ENCODE peak calls at places on chromosome 16, in eight cellular contexts. I is coronary artery; X is NCI-H1694; M is breast epithelium; H is activated T-cell treated with anti-CD3 and anti-CD28 coated beads, Interleukin-2, amount 50 U/mL, for 1 hour; R is EL; F is GM13976; W is NAMALWA. Z is an unnamed sample.
A peak's percentile ranks its signal among the peaks of the same experiment; 100 is the strongest.

GRCh38 chr16:86929149-86929871 is 351.0 kb downstream of the FOXL1 start:
- DNase-seq in F (no peak), I (no peak), H (no peak), W (no peak), R (no peak), M (no peak), X (no peak), Z (peak; percentile 35)

GRCh38 chr16:85428168-85428898 is 184.8 kb upstream of the GSE1 start:
- DNase-seq in W (peak; percentile 90), R (no peak), H (peak; percentile 52), I (no peak), F (peak; percentile 88), M (no peak), X (peak; percentile 69), Z (no peak)

GRCh38 chr16:15485175-15485574 is 50.8 kb downstream of the BMERB1 start:
- DNase-seq in X (no peak), H (no peak), I (no peak), R (no peak), M (no peak), W (no peak), F (no peak), Z (no peak)

GRCh38 chr16:49596119-49596518 is 222.5 kb downstream of the C16orf78 start:
- DNase-seq in X (no peak), I (peak; percentile 31), W (no peak), H (no peak), R (no peak), M (no peak), F (no peak), Z (no peak)

GRCh38 chr16:56506941-56507340 is 12.9 kb downstream of the BBS2 start:
- DNase-seq in F (no peak), X (no peak), R (peak; percentile 59), H (no peak), W (no peak), I (no peak), M (no peak), Z (no peak)

GRCh38 chr16:71883193-71883848 is 661 bp downstream of the ZNF821 start:
- DNase-seq in I (no peak), H (peak; percentile 67), R (peak; percentile 14), M (no peak), F (peak; percentile 68), X (no peak), W (peak; percentile 60), Z (peak; percentile 41)

GRCh38 chr16:66007717-66008116 is 358.8 kb upstream of the CDH5 start:
- DNase-seq in I (no peak), W (no peak), M (no peak), X (no peak), H (no peak), F (no peak), R (peak; percentile 79), Z (no peak)

GRCh38 chr16:49663081-49664057 is 192.5 kb downstream of the ZNF423 start:
- DNase-seq in W (no peak), H (no peak), X (no peak), R (no peak), I (no peak), M (no peak), F (no peak), Z (no peak)

GRCh38 chr16:84369938-84370627 is 1.7 kb downstream of the ATP2C2 start:
- DNase-seq in H (no peak), F (no peak), R (no peak), I (no peak), W (no peak), X (no peak), M (no peak), Z (no peak)

GRCh38 chr16:86585821-86586611 is 7.7 kb downstream of the FOXL1 start:
- DNase-seq in X (no peak), F (no peak), R (peak; percentile 88), H (no peak), M (no peak), W (no peak), I (no peak), Z (no peak)

GRCh38 chr16:2467301-2468141 is 3.6 kb upstream of the NTN3 start:
- DNase-seq in F (peak; percentile 78), M (peak; percentile 78), X (peak; percentile 63), H (no peak), W (peak; percentile 72), I (no peak), R (peak; percentile 85), Z (peak; percentile 79)

GRCh38 chr16:79272141-79272577 is 328.4 kb downstream of the MAF start:
- DNase-seq in X (no peak), R (no peak), M (no peak), H (peak; percentile 60), I (no peak), F (no peak), W (no peak), Z (no peak)

GRCh38 chr16:3158498-3159314 is 23.9 kb downstream of the ZNF213 start:
- DNase-seq in M (peak; percentile 98), W (peak; percentile 93), I (peak; percentile 92), H (peak; percentile 95), X (peak; percentile 49), R (peak; percentile 91), F (peak; percentile 94), Z (peak; percentile 91)

GRCh38 chr16:30005341-30006094 is 5.3 kb downstream of the DOC2A start:
- DNase-seq in W (peak; percentile 68), F (peak; percentile 87), I (no peak), M (no peak), R (peak; percentile 35), X (peak; percentile 6), H (peak; percentile 53), Z (peak; percentile 61)

GRCh38 chr16:89442588-89442987 is 47.8 kb downstream of the ANKRD11 start:
- DNase-seq in R (no peak), F (no peak), M (no peak), W (no peak), X (no peak), I (no peak), H (no peak), Z (no peak)

GRCh38 chr16:72455743-72456659 is 284.0 kb upstream of the PMFBP1 start:
- DNase-seq in R (no peak), W (no peak), F (no peak), I (no peak), H (no peak), X (no peak), M (no peak), Z (no peak)

GRCh38 chr16:5480796-5481195 is 383.2 kb upstream of the EEF2KMT start:
- DNase-seq in W (no peak), R (no peak), I (no peak), H (no peak), X (no peak), F (no peak), M (no peak), Z (no peak)

GRCh38 chr16:57091990-57092785 is at the start of gene CPNE2:
- DNase-seq in I (no peak), R (peak; percentile 69), H (peak; percentile 45), X (peak; percentile 5), F (peak; percentile 84), W (peak; percentile 46), M (no peak), Z (peak; percentile 39)

GRCh38 chr16:51540259-51540658 is 389.2 kb upstream of the SALL1 start:
- DNase-seq in X (no peak), R (peak; percentile 20), F (no peak), W (no peak), H (no peak), M (no peak), I (no peak), Z (no peak)

GRCh38 chr16:79842197-79842596 is 241.7 kb upstream of the MAF start:
- DNase-seq in X (no peak), I (no peak), H (no peak), W (no peak), R (no peak), M (no peak), F (no peak), Z (no peak)

GRCh38 chr16:86521236-86522197 is 11.2 kb downstream of the FOXF1 start:
- DNase-seq in W (no peak), M (no peak), F (no peak), X (no peak), H (no peak), R (no peak), I (no peak), Z (no peak)

GRCh38 chr16:89729863-89730574 is 8.7 kb downstream of the ZNF276 start:
- DNase-seq in R (no peak), X (no peak), M (no peak), F (no peak), W (no peak), H (no peak), I (no peak), Z (no peak)

GRCh38 chr16:54582631-54583250 is 296.2 kb upstream of the IRX3 start:
- DNase-seq in M (no peak), X (peak; percentile 17), H (no peak), W (no peak), R (no peak), F (no peak), I (no peak), Z (no peak)

GRCh38 chr16:85524630-85525463 is 88.3 kb upstream of the GSE1 start:
- DNase-seq in H (no peak), M (peak; percentile 70), W (no peak), R (no peak), I (no peak), X (no peak), F (no peak), Z (peak; percentile 1)

GRCh38 chr16:52515068-52515671 is 31.8 kb downstream of the TOX3 start:
- DNase-seq in M (no peak), H (no peak), F (no peak), R (no peak), X (no peak), W (no peak), I (no peak), Z (no peak)

GRCh38 chr16:56871172-56871593 is 6.2 kb downstream of the SLC12A3 start:
- DNase-seq in X (no peak), M (no peak), I (no peak), R (peak; percentile 76), F (peak; percentile 72), H (no peak), W (no peak), Z (peak; percentile 23)

GRCh38 chr16:3122926-3123570 is 10.7 kb downstream of the ZNF205 start:
- DNase-seq in X (no peak), M (no peak), I (no peak), R (no peak), H (no peak), F (no peak), W (no peak), Z (no peak)

GRCh38 chr16:28136751-28137434 is 73.4 kb upstream of the GSG1L start:
- DNase-seq in R (no peak), F (no peak), W (no peak), M (no peak), X (no peak), I (no peak), H (peak; percentile 45), Z (no peak)

GRCh38 chr16:14559809-14560227 is 70.2 kb downstream of the PARN start:
- DNase-seq in H (no peak), M (no peak), X (no peak), W (no peak), R (no peak), I (no peak), F (no peak), Z (no peak)

GRCh38 chr16:66516808-66517585 is 32.9 kb downstream of the TK2 start:
- DNase-seq in F (peak; percentile 96), I (peak; percentile 98), M (peak; percentile 96), X (no peak), W (peak; percentile 91), H (peak; percentile 71), R (peak; percentile 99), Z (peak; percentile 98)

GRCh38 chr16:82456683-82457082 is 170.1 kb upstream of the CDH13 start:
- DNase-seq in I (no peak), W (peak; percentile 69), R (peak; percentile 50), H (no peak), X (peak; percentile 38), F (peak; percentile 68), M (peak; percentile 57), Z (peak; percentile 63)

GRCh38 chr16:54253118-54253517 is 33.5 kb downstream of the IRX3 start:
- DNase-seq in R (no peak), F (no peak), M (no peak), W (no peak), X (no peak), I (no peak), H (no peak), Z (no peak)

GRCh38 chr16:73232555-73233422 is 184.9 kb upstream of the ZFHX3 start:
- DNase-seq in F (no peak), R (peak; percentile 97), W (no peak), I (peak; percentile 78), X (no peak), H (no peak), M (no peak), Z (no peak)

GRCh38 chr16:27995378-27995777 is 68.1 kb downstream of the GSG1L start:
- DNase-seq in I (no peak), X (no peak), W (no peak), R (no peak), H (no peak), M (no peak), F (no peak), Z (peak; percentile 84)